ENCODE peak calls at places on chromosomes 4 and X, in six cellular contexts. W is NCI-H510A, R is LoVo, Y is Karpas-422, K is GM03348, H is LHCN-M2. B is an unnamed sample.

GRCh38 chr4:40190880-40191815 is 5.7 kb upstream of the RHOH start:
- DNase-seq in H (no peak), R (peak; percentile 54), W (no peak), Y (peak; percentile 72), K (no peak), B (no peak)

GRCh38 chrX:49106296-49106695 is 17.2 kb downstream of the GPKOW start:
- DNase-seq in R (no peak), H (no peak), Y (no peak), W (no peak), K (no peak), B (no peak)

GRCh38 chr4:96056346-96056934 is 216.5 kb downstream of the PDHA2 start:
- DNase-seq in K (no peak), R (no peak), Y (no peak), W (no peak), H (no peak), B (no peak)

GRCh38 chrX:49910344-49910743 is 12.1 kb upstream of the CLCN5 start:
- DNase-seq in H (no peak), R (no peak), K (no peak), Y (no peak), W (no peak), B (no peak)

GRCh38 chr4:1289232-1290164 is at the start of gene MAEA:
- DNase-seq in K (peak; percentile 100), R (peak; percentile 96), H (peak; percentile 96), Y (peak; percentile 99), W (peak; percentile 91), B (peak; percentile 94)

GRCh38 chr4:186037692-186038658 is 31.0 kb upstream of the TLR3 start:
- DNase-seq in Y (peak; percentile 83), H (peak; percentile 68), K (peak; percentile 87), R (peak; percentile 55), W (no peak), B (peak; percentile 69)

GRCh38 chr4:178752954-178753525 is 1310.8 kb upstream of the AGA start:
- DNase-seq in R (no peak), W (no peak), Y (no peak), K (no peak), H (no peak), B (no peak)

GRCh38 chr4:16890651-16891050 is 7.8 kb downstream of the LDB2 start:
- DNase-seq in R (no peak), K (no peak), Y (no peak), H (no peak), W (no peak), B (no peak)

GRCh38 chrX:130118941-130119640 is 8.8 kb upstream of the ELF4 start:
- DNase-seq in Y (no peak), H (peak; percentile 29), W (no peak), R (no peak), K (peak; percentile 49), B (no peak)

GRCh38 chrX:2500091-2500680 is 590 bp downstream of the DHRSX start:
- DNase-seq in R (peak; percentile 40), K (peak; percentile 69), H (peak; percentile 72), Y (peak; percentile 74), W (no peak), B (peak; percentile 15)

GRCh38 chrX:14476169-14476568 is 53.2 kb upstream of the GLRA2 start:
- DNase-seq in H (no peak), Y (no peak), K (peak; percentile 24), W (no peak), R (no peak), B (no peak)

GRCh38 chrX:137747231-137747630 is 181.3 kb downstream of the ZIC3 start:
- DNase-seq in H (no peak), K (no peak), R (no peak), W (no peak), Y (no peak), B (no peak)

GRCh38 chrX:130018143-130018542 is 35.7 kb downstream of the BCORL1 start:
- DNase-seq in R (no peak), K (no peak), Y (no peak), H (no peak), W (no peak), B (no peak)

GRCh38 chrX:19548279-19548678 is 33.0 kb upstream of the MAP3K15 start:
- DNase-seq in R (no peak), H (no peak), W (no peak), Y (no peak), K (no peak), B (no peak)

GRCh38 chrX:153533041-153533565 is 15.7 kb downstream of the ATP2B3 start:
- DNase-seq in H (peak; percentile 23), R (no peak), Y (no peak), W (no peak), K (no peak), B (no peak)

GRCh38 chrX:68693481-68694410 is 46.3 kb downstream of the STARD8 start:
- DNase-seq in R (no peak), Y (no peak), W (peak; percentile 19), K (peak; percentile 88), H (peak; percentile 77), B (peak; percentile 17)

GRCh38 chr4:1795304-1796195 is 2.5 kb downstream of the FGFR3 start:
- DNase-seq in Y (no peak), R (peak; percentile 2), K (no peak), W (no peak), H (no peak), B (no peak)

GRCh38 chr4:188372856-188373255 is 233.6 kb downstream of the TRIML1 start:
- DNase-seq in Y (no peak), W (no peak), H (no peak), R (peak; percentile 35), K (no peak), B (no peak)

GRCh38 chr4:154014401-154015105 is 225.7 kb upstream of the SFRP2 start:
- DNase-seq in K (no peak), W (no peak), Y (no peak), R (no peak), H (no peak), B (no peak)

GRCh38 chrX:46200423-46200822 is 344.8 kb downstream of the ZNF674 start:
- DNase-seq in R (no peak), W (no peak), H (no peak), Y (no peak), K (no peak), B (no peak)

GRCh38 chr4:179625391-179625790 is 2183.2 kb upstream of the AGA start:
- DNase-seq in Y (no peak), H (peak; percentile 38), R (no peak), K (no peak), W (no peak), B (no peak)